ENCODE peak calls at places on chromosome 17, in seven cellular contexts. S is SJSA1, V is body of pancreas, E is transverse colon, X is HCT116, P is neuronal stem cell, L is IMR-90. K is an unnamed sample.

GRCh38 chr17:27417596-27418365 is 38.5 kb upstream of the KSR1 start:
- DNase-seq in E (no peak), S (no peak), P (no peak), V (no peak), L (no peak), X (no peak), K (no peak)

GRCh38 chr17:18186271-18186982 is 2.8 kb downstream of the ALKBH5 start:
- DNase-seq in P (no peak), S (no peak), L (peak; percentile 47), V (no peak), X (no peak), E (no peak), K (no peak)

GRCh38 chr17:14306602-14307001 is 5.7 kb downstream of the HS3ST3B1 start:
- DNase-seq in E (no peak), P (no peak), S (no peak), L (no peak), V (no peak), X (no peak), K (no peak)

GRCh38 chr17:17050346-17051345 is 8.4 kb downstream of the MPRIP start:
- DNase-seq in V (no peak), S (no peak), X (no peak), L (no peak), P (no peak), E (no peak), K (no peak)

GRCh38 chr17:34503804-34504203 is 75.6 kb upstream of the TMEM132E start:
- DNase-seq in V (peak; percentile 16), P (no peak), X (no peak), L (no peak), E (peak; percentile 14), S (no peak), K (peak; percentile 83)

GRCh38 chr17:56172517-56172982 is 19.3 kb downstream of the ANKFN1 start:
- DNase-seq in P (no peak), L (no peak), E (no peak), S (no peak), X (no peak), V (peak; percentile 28), K (no peak)

GRCh38 chr17:27807567-27808470 is 7.5 kb upstream of the NOS2 start:
- DNase-seq in L (no peak), E (peak; percentile 74), V (peak; percentile 37), P (no peak), X (no peak), S (no peak), K (no peak)

GRCh38 chr17:32445075-32445427 is 741 bp downstream of the PSMD11 start:
- DNase-seq in V (peak; percentile 28), L (peak; percentile 71), S (peak; percentile 64), X (no peak), P (no peak), E (peak; percentile 51), K (no peak)

GRCh38 chr17:67221062-67221998 is 23.7 kb downstream of the HELZ start:
- DNase-seq in P (no peak), E (no peak), L (peak; percentile 33), X (peak; percentile 40), V (no peak), S (no peak), K (no peak)

GRCh38 chr17:75601057-75601987 is 13.7 kb downstream of the MYO15B start:
- DNase-seq in V (peak; percentile 64), P (peak; percentile 54), X (peak; percentile 96), S (peak; percentile 50), E (peak; percentile 87), L (peak; percentile 5), K (peak; percentile 84)

GRCh38 chr17:81389585-81389984 is 5.7 kb upstream of the BAHCC1 start:
- DNase-seq in L (no peak), X (no peak), S (no peak), V (no peak), E (no peak), P (no peak), K (no peak)

GRCh38 chr17:81390029-81390428 is 5.2 kb upstream of the BAHCC1 start:
- DNase-seq in E (no peak), P (no peak), X (no peak), V (no peak), S (no peak), L (no peak), K (no peak)

GRCh38 chr17:81387235-81388060 is 7.8 kb upstream of the BAHCC1 start:
- DNase-seq in E (peak; percentile 76), X (no peak), V (peak; percentile 63), P (no peak), L (peak; percentile 57), S (peak; percentile 54), K (peak; percentile 91)

GRCh38 chr17:81388091-81388611 is 7.1 kb upstream of the BAHCC1 start:
- DNase-seq in X (no peak), P (no peak), V (no peak), L (no peak), E (no peak), S (no peak), K (no peak)

GRCh38 chr17:81388612-81389367 is 6.5 kb upstream of the BAHCC1 start:
- DNase-seq in E (no peak), S (no peak), P (no peak), V (no peak), L (no peak), X (no peak), K (no peak)
- H3K4me1 ChIP-seq in E (peaks cover 56% of the 10 kb centered on the region), S (peaks cover 28% of the 10 kb centered on the region), P (peaks cover 58% of the 10 kb centered on the region), V (peaks cover 48% of the 10 kb centered on the region), L (peaks cover 20% of the 10 kb centered on the region), X (peaks cover 68% of the 10 kb centered on the region), K (peaks cover 36% of the 10 kb centered on the region)

DNA sequence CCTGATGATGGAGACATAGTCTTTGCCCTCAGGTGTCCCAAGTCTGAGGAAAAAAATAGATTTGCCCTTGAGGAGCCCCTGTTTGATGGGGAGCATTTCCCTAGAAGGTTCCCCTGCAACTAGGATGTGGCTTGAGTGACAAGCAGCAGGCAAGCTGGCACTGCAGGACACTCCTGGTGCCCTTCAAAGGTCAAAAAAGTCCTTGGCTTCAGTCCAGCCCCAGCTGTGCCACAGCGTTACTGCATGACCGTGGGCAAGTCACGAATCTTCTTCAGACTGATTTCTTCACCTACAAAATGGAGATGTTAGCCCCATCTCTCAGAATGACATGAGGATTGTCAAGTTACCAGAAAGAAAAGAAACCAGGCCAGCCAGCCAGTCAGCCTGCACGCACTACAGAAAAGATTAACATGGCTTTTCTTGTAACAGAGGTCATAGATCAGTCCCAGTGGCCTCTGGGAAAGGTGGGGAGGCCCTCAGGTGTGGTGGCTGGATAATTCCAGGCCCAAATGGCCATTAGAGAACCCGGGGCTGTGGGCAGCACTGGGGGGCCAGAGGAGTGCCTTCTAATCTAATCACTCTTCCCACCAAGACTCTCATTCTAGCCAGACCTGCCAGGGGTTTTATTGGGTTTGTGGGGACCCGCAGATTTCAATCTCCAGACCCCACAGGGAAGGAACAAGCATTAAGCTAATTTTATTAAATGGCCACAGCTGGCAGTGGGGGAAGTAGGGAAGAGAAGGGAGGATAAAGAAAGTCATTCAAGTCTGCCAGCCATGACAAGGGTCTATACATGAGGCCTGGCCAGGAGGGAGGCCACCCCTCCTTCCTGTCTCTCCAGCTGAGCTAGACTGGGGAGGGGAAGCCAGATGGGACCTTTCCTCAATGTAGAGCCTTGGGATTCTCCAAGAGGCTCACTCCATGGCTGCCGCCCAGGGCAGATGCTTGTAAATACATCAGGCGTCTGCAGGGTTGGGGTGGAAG is 9.7 kb upstream of the KIF18B start:
- DNase-seq in L (no peak), S (no peak), V (no peak), E (no peak), P (no peak), X (no peak), K (peak; percentile 2)
- H3K36me3 ChIP-seq in L (no peaks in the 10 kb centered on the region), S (no peaks in the 10 kb centered on the region), V (no peaks in the 10 kb centered on the region), E (no peaks in the 10 kb centered on the region), P (no peaks in the 10 kb centered on the region), X (no peaks in the 10 kb centered on the region), K (no peaks in the 10 kb centered on the region)

GRCh38 chr17:71380535-71380934 is 740.3 kb upstream of the SOX9 start:
- DNase-seq in S (no peak), L (peak; percentile 20), X (no peak), E (no peak), V (no peak), P (no peak), K (no peak)

GRCh38 chr17:71378741-71379140 is 742.1 kb upstream of the SOX9 start:
- DNase-seq in X (no peak), S (no peak), L (no peak), V (no peak), E (no peak), P (no peak), K (no peak)

GRCh38 chr17:71379512-71379911 is 741.3 kb upstream of the SOX9 start:
- DNase-seq in S (no peak), E (no peak), V (no peak), X (no peak), P (no peak), L (no peak), K (no peak)

GRCh38 chr17:71378036-71378435 is 742.8 kb upstream of the SOX9 start:
- DNase-seq in V (no peak), P (no peak), L (no peak), X (no peak), E (no peak), S (no peak), K (no peak)

GRCh38 chr17:71375948-71376347 is 744.9 kb upstream of the SOX9 start:
- DNase-seq in X (no peak), E (no peak), L (no peak), S (no peak), P (no peak), V (no peak), K (no peak)
- H3K4me1 ChIP-seq in X (no peaks in the 10 kb centered on the region), E (no peaks in the 10 kb centered on the region), L (no peaks in the 10 kb centered on the region), S (no peaks in the 10 kb centered on the region), P (no peaks in the 10 kb centered on the region), V (no peaks in the 10 kb centered on the region), K (no peaks in the 10 kb centered on the region)

GRCh38 chr17:8267480-8268147 is 18.5 kb downstream of the PFAS start:
- DNase-seq in V (no peak), X (no peak), S (no peak), L (no peak), P (no peak), E (no peak), K (no peak)
- H3K36me3 ChIP-seq in V (peaks cover 22% of the 10 kb centered on the region), X (peaks cover 47% of the 10 kb centered on the region), S (peaks cover 41% of the 10 kb centered on the region), L (peaks cover 49% of the 10 kb centered on the region), P (peaks cover 89% of the 10 kb centered on the region), E (no peaks in the 10 kb centered on the region), K (peaks cover 16% of the 10 kb centered on the region)

DNA sequence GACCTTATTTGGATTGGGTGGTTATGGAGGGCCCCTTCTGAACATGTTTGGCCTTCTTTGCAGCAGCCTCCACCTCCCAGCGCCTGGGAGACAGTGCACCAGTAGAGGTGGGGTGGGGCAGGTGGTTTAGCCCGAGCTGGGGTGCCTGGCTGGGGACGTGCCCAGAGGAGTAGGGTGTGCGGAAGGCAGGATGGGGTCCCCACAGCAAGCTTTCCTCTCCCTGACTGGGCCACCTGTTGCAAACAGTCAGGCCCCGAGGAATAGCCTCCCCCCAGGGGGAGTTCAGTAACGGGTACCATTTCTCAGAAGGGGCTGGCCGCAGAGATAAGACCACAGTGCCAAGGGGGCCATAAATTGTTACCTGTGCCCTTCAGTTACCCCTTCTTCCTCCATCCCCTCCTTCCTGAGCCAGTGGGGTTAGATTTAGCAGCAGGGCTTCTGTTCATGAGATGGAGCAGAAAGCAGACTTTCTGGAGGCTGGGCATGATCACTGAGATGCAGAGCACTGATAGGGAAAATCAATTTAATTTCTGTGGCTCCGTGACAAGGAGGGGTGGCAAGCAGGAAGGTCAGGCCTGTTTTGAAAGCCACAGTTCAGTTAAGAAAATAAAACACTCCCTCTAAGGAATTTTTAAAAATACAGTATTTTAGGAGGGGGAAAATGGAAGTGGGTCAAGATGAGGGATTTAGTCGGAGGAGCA is 181.9 kb downstream of the MSI2 start:
- DNase-seq in E (no peak), L (no peak), X (no peak), S (no peak), P (no peak), V (no peak), K (no peak)
- H3K4me1 ChIP-seq in E (peaks cover 19% of the 10 kb centered on the region), L (peaks cover 28% of the 10 kb centered on the region), X (peaks cover 67% of the 10 kb centered on the region), S (peaks cover 34% of the 10 kb centered on the region), P (peaks cover 23% of the 10 kb centered on the region), V (peaks cover 22% of the 10 kb centered on the region), K (peaks cover 47% of the 10 kb centered on the region)

GRCh38 chr17:72775914-72776313 is 316.6 kb downstream of the SLC39A11 start:
- DNase-seq in X (no peak), V (no peak), L (no peak), E (no peak), P (no peak), S (no peak), K (no peak)
- H3K36me3 ChIP-seq in X (no peaks in the 10 kb centered on the region), V (no peaks in the 10 kb centered on the region), L (no peaks in the 10 kb centered on the region), E (no peaks in the 10 kb centered on the region), P (no peaks in the 10 kb centered on the region), S (no peaks in the 10 kb centered on the region), K (no peaks in the 10 kb centered on the region)

K was measured in kidney.